ENCODE peak calls at places on chromosomes 12 and 14, in six cellular contexts. U is HCT116, D is WTC11, S is H1, C is HepG2, I is GM12878. F is an unnamed sample.

GRCh38 chr14:33967138-33967537 is 16.3 kb upstream of the EGLN3 start:
- DNase-seq in U (no peak), D (no peak), S (no peak), C (no peak), I (no peak), F (no peak)

GRCh38 chr12:106416273-106416672 is 58.7 kb downstream of the POLR3B start:
- DNase-seq in U (no peak), D (no peak), S (no peak), C (no peak), I (no peak), F (no peak)

GRCh38 chr14:88683119-88683518 is 109.6 kb downstream of the EML5 start:
- DNase-seq in U (no peak), D (no peak), S (no peak), C (no peak), I (no peak), F (no peak)

GRCh38 chr14:51327376-51327775 is 87.3 kb downstream of the TMX1 start:
- DNase-seq in U (no peak), D (no peak), S (no peak), C (no peak), I (no peak), F (no peak)

GRCh38 chr14:87628129-87628528 is 364.9 kb downstream of the GALC start:
- DNase-seq in U (no peak), D (no peak), S (no peak), C (peak; percentile 1), I (no peak), F (no peak)

GRCh38 chr12:19025582-19025981 is 104.0 kb upstream of the PLEKHA5 start:
- DNase-seq in U (no peak), D (no peak), S (no peak), C (no peak), I (no peak), F (no peak)

GRCh38 chr14:94575730-94576585 is 5.3 kb upstream of the SERPINA5 start:
- DNase-seq in U (no peak), D (no peak), S (no peak), C (no peak), I (no peak), F (no peak)

GRCh38 chr14:100765991-100766390 is 39.3 kb downstream of the DLK1 start:
- DNase-seq in U (no peak), D (no peak), S (no peak), C (no peak), I (no peak), F (no peak)

GRCh38 chr12:22670762-22671161 is 45.8 kb downstream of the ETNK1 start:
- DNase-seq in U (no peak), D (no peak), S (no peak), C (no peak), I (no peak), F (no peak)

GRCh38 chr14:20436363-20436755 is 393 bp upstream of the KLHL33 start:
- DNase-seq in U (no peak), D (no peak), S (no peak), C (no peak), I (no peak), F (no peak)

GRCh38 chr12:50992814-50993213 is 33.4 kb downstream of the SLC11A2 start:
- DNase-seq in U (no peak), D (no peak), S (no peak), C (no peak), I (no peak), F (no peak)

GRCh38 chr12:50988051-50988450 is 35.7 kb downstream of the HIGD1C start:
- DNase-seq in U (no peak), D (no peak), S (no peak), C (no peak), I (no peak), F (no peak)

GRCh38 chr12:50990147-50990727 is 35.9 kb downstream of the SLC11A2 start:
- DNase-seq in U (no peak), D (no peak), S (no peak), C (no peak), I (no peak), F (no peak)

GRCh38 chr12:50988871-50989270 is 36.5 kb downstream of the HIGD1C start:
- DNase-seq in U (no peak), D (no peak), S (no peak), C (no peak), I (no peak), F (no peak)

DNA sequence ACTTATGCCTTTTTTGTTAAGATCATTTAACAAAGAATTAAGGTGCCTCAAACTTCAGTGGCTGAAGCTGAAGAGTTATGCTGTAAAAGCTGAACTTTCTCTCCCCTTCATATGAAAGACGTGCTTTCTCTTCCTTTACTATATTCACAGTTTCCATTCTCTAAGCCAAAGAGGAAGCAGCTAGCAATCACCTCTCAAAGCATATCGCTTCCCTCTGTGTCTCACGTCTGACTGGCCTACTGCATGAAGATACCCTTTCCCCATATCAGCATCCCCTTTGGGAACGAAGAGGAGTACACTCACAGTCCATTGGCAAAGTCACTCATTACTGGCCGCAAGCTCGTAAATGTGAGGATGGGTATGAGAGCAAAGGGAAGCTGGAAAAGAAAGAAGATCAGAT is 34.9 kb downstream of the SLC11A2 start:
- DNase-seq in U (no peak), D (no peak), S (no peak), C (no peak), I (no peak), F (no peak)
- TF ChIP-seq ATF3 in U (no peak), D (no peak), S (no peak), C (no peak), I (no peak), F (no peak)

GRCh38 chr14:98900236-98900635 is 371.8 kb downstream of the BCL11B start:
- DNase-seq in U (no peak), D (no peak), S (no peak), C (no peak), I (no peak), F (no peak)
- TF ChIP-seq ATF3 in U (no peak), D (no peak), S (no peak), C (no peak), I (no peak), F (no peak)

DNA sequence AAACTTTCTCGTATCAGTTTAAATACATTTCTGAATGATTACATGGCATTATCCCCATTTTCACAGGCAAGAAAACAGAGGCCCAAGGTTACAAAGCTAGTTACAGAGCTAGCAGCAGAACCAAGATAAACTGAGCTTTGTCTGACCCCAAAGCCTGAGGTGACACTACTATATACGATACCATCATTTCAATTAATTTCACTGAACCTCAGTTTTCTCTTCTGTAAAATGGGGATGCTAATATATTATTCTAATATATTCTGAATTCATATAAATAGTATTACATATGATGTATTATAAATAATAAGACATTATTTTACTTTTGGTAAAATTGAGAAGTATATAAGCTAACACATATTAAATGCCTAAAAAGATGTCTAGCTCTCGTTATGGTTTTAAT is 143.3 kb downstream of the NRXN3 start:
- DNase-seq in U (no peak), D (no peak), S (no peak), C (no peak), I (no peak), F (no peak)
- TF ChIP-seq ATF3 in U (no peak), D (no peak), S (no peak), C (no peak), I (no peak), F (no peak)

GRCh38 chr12:49515266-49515665 is 23.6 kb upstream of the KCNH3 start:
- DNase-seq in U (no peak), D (no peak), S (no peak), C (no peak), I (no peak), F (no peak)

GRCh38 chr12:49521391-49521790 is 17.4 kb upstream of the KCNH3 start:
- DNase-seq in U (no peak), D (no peak), S (no peak), C (no peak), I (no peak), F (no peak)

GRCh38 chr12:49524660-49525324 is 14.0 kb upstream of the KCNH3 start:
- DNase-seq in U (no peak), D (no peak), S (no peak), C (no peak), I (no peak), F (no peak)

GRCh38 chr12:49519574-49519936 is 19.3 kb upstream of the KCNH3 start:
- DNase-seq in U (no peak), D (no peak), S (no peak), C (no peak), I (no peak), F (no peak)

DNA sequence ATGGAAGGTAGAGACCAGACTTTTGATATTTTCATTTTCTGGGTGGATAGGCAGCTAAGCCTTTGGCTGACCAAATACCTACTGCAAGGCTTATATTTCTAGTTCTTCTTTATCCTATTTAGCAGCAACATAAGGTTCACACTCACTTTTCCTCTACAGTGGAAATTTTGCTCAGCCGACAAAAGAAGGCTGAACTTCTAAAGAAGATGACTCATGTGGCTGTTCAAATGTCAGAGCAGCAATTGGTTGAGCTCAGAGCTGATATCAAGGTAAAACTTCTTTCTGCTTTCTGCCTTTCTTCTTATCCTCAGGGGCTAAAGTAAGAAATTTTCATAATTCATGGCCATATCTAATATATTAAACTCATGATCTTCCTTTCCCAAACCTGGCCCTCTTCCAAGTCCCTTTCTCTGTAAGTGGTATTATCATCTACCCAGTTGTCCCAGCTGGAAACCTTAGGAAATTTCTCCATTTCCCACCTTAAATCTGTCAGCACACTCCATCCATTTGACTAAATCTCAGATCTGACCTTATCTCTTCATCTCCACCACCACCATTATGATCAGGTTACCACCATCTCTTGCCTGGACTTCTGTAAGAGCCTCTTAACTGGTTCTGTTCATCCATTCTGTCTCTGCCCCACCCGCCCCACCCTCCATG is 19.8 kb upstream of the KCNH3 start:
- DNase-seq in U (no peak), D (no peak), S (no peak), C (no peak), I (no peak), F (no peak)
- TF ChIP-seq ATF3 in U (peak; percentile 16), D (no peak), S (no peak), C (no peak), I (no peak), F (no peak)

GRCh38 chr12:93192878-93193277 is 184.8 kb upstream of the NUDT4 start:
- DNase-seq in U (no peak), D (no peak), S (no peak), C (no peak), I (no peak), F (peak; percentile 61)
- TF ChIP-seq ATF3 in U (no peak), D (no peak), S (no peak), C (no peak), I (no peak), F (no peak)

GRCh38 chr14:78848234-78848820 is 678.2 kb downstream of the NRXN3 start:
- DNase-seq in U (peak; percentile 18), D (peak; percentile 69), S (peak; percentile 70), C (peak; percentile 29), I (no peak), F (peak; percentile 19)
- TF ChIP-seq ATF3 in U (no peak), D (no peak), S (no peak), C (no peak), I (no peak), F (no peak)

DNA sequence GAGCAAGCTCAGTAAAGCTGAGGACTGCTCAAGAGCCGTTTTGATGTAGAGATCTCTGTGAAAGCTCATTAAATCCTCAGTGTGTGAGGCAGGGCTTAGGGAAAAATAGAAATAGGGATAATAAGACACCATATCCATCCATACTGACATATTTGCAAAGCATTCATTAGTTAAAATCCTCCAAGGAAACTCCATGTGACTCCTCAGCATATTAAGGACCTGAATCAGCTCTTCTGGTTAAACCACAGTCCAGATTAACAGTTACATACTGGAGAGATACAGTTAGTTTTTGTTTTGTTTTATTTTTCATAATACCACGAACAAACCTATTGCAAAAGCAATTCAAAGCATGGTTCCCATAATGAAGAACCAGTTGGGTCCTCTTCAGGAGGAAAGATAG is 288.1 kb downstream of the PAWR start:
- DNase-seq in U (no peak), D (no peak), S (no peak), C (no peak), I (no peak), F (no peak)
- TF ChIP-seq ATF3 in U (no peak), D (no peak), S (no peak), C (no peak), I (no peak), F (no peak)

F was measured in K562.